ENCODE peak calls at places on chromosome 10, in seven cellular contexts. C is trophoblast cell, G is hepatocyte, B is neural progenitor cell, M is keratinocyte, Z is IMR-90, F is PC-3. I is an unnamed sample.

GRCh38 chr10:13349776-13350274 is 1.7 kb upstream of the SEPHS1 start:
- DNase-seq in C (no peak), G (peak; percentile 81), B (peak; percentile 47), M (no peak), Z (peak; percentile 54), F (peak; percentile 7), I (peak; percentile 96)

GRCh38 chr10:10044959-10045764 is 972.5 kb upstream of the CELF2 start:
- DNase-seq in C (no peak), G (no peak), B (no peak), M (no peak), Z (no peak), F (no peak), I (no peak)

GRCh38 chr10:72320676-72321247 is 34.0 kb downstream of the DNAJB12 start:
- DNase-seq in C (peak; percentile 94), G (peak; percentile 92), B (peak; percentile 67), M (peak; percentile 99), Z (peak; percentile 99), F (peak; percentile 88), I (peak; percentile 87)

GRCh38 chr10:29104661-29105369 is 184.1 kb upstream of the LYZL1 start:
- DNase-seq in C (no peak), G (no peak), B (no peak), M (no peak), Z (peak; percentile 16), F (peak; percentile 85), I (no peak)

GRCh38 chr10:112812571-112812970 is 137.5 kb upstream of the TCF7L2 start:
- DNase-seq in C (no peak), G (no peak), B (no peak), M (no peak), Z (no peak), F (no peak), I (no peak)

GRCh38 chr10:87750817-87751216 is 67.2 kb downstream of the ATAD1 start:
- DNase-seq in C (no peak), G (no peak), B (no peak), M (no peak), Z (no peak), F (no peak), I (no peak)

GRCh38 chr10:124906551-124907001 is 35.3 kb upstream of the ZRANB1 start:
- DNase-seq in C (peak; percentile 46), G (no peak), B (no peak), M (no peak), Z (peak; percentile 95), F (peak; percentile 17), I (no peak)

GRCh38 chr10:132555648-132556575 is 18.3 kb downstream of the INPP5A start:
- DNase-seq in C (no peak), G (no peak), B (no peak), M (no peak), Z (no peak), F (no peak), I (no peak)

GRCh38 chr10:3399756-3400155 is 227.2 kb upstream of the PITRM1 start:
- DNase-seq in C (peak; percentile 75), G (no peak), B (no peak), M (no peak), Z (peak; percentile 10), F (peak; percentile 29), I (no peak)

GRCh38 chr10:114680557-114681117 is 22.6 kb upstream of the ABLIM1 start:
- DNase-seq in C (no peak), G (no peak), B (no peak), M (no peak), Z (no peak), F (no peak), I (no peak)

GRCh38 chr10:69317175-69318086 is 39.1 kb downstream of the HK1 start:
- DNase-seq in C (peak; percentile 62), G (no peak), B (no peak), M (no peak), Z (no peak), F (peak; percentile 82), I (peak; percentile 62)

GRCh38 chr10:96697026-96697425 is 23.3 kb downstream of the PIK3AP1 start:
- DNase-seq in C (peak; percentile 40), G (no peak), B (no peak), M (no peak), Z (no peak), F (no peak), I (no peak)

GRCh38 chr10:77505431-77506334 is 131.9 kb downstream of the KCNMA1 start:
- DNase-seq in C (peak; percentile 61), G (peak; percentile 23), B (no peak), M (peak; percentile 71), Z (peak; percentile 91), F (peak; percentile 99), I (no peak)

GRCh38 chr10:65838811-65839210 is 1087.0 kb upstream of the LRRTM3 start:
- DNase-seq in C (no peak), G (no peak), B (no peak), M (no peak), Z (no peak), F (peak; percentile 74), I (no peak)

GRCh38 chr10:96238889-96239624 is 32.3 kb downstream of the BLNK start:
- DNase-seq in C (peak; percentile 35), G (no peak), B (no peak), M (no peak), Z (no peak), F (no peak), I (no peak)

GRCh38 chr10:104317195-104318095 is 20.8 kb downstream of the ITPRIP start:
- DNase-seq in C (peak; percentile 70), G (peak; percentile 39), B (no peak), M (no peak), Z (peak; percentile 81), F (peak; percentile 56), I (no peak)

GRCh38 chr10:113111900-113112853 is 162.1 kb downstream of the TCF7L2 start:
- DNase-seq in C (peak; percentile 59), G (no peak), B (no peak), M (no peak), Z (peak; percentile 47), F (no peak), I (no peak)

GRCh38 chr10:34223658-34224057 is 591.4 kb downstream of the PARD3 start:
- DNase-seq in C (no peak), G (no peak), B (no peak), M (no peak), Z (no peak), F (peak; percentile 35), I (no peak)

GRCh38 chr10:67883710-67884312 is 645 bp upstream of the SIRT1 start:
- DNase-seq in C (no peak), G (no peak), B (no peak), M (no peak), Z (no peak), F (no peak), I (no peak)

GRCh38 chr10:79490400-79491081 is 21.8 kb upstream of the EIF5AL1 start:
- DNase-seq in C (no peak), G (peak; percentile 41), B (no peak), M (no peak), Z (peak; percentile 57), F (peak; percentile 47), I (peak; percentile 35)

GRCh38 chr10:132408823-132409666 is 12.0 kb downstream of the PWWP2B start:
- DNase-seq in C (no peak), G (no peak), B (no peak), M (no peak), Z (no peak), F (no peak), I (no peak)

GRCh38 chr10:61135276-61135721 is 191.3 kb upstream of the RHOBTB1 start:
- DNase-seq in C (no peak), G (no peak), B (no peak), M (no peak), Z (no peak), F (no peak), I (no peak)
- H2AFZ ChIP-seq in C (no peak overlapping the region), G (no peak overlapping the region), B (no peak overlapping the region), M (no peak overlapping the region), Z (no peak overlapping the region), F (no peak overlapping the region), I (no peak overlapping the region)

GRCh38 chr10:37801557-37801956 is 55.9 kb downstream of the ZNF248 start:
- DNase-seq in C (no peak), G (no peak), B (no peak), M (no peak), Z (no peak), F (no peak), I (no peak)
- H3K9me3 ChIP-seq in C (peaks cover 9% of the 10 kb centered on the region), G (peaks cover 3% of the 10 kb centered on the region), B (peaks cover 49% of the 10 kb centered on the region), M (no peaks in the 10 kb centered on the region), Z (peaks cover 2% of the 10 kb centered on the region), F (peaks cover 23% of the 10 kb centered on the region), I (peaks cover 30% of the 10 kb centered on the region)

DNA sequence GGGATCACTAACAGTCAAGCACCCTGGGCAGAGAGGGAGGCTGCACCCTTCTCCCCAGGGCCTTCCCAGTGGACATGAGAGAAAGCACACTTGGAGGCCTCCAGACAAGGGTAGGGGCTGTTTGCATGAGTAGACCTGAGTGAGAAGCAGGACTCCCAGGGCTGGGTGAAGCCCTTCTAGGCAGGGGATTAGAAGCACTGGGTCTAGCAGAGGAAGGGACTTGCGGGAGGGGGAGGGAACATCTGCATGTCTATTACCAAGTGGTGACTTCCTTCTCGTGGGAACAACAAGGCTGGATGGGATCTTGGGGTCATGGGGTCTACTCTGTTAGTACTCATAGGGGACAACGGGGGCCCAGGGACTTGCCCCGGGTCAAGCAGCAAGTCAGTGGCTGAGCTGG is 67.8 kb downstream of the EMX2 start:
- DNase-seq in C (no peak), G (no peak), B (peak; percentile 8), M (no peak), Z (no peak), F (no peak), I (peak; percentile 36)
- H2AFZ ChIP-seq in C (no peak overlapping the region), G (no peak overlapping the region), B (peak overlapping the region; percentile 13), M (no peak overlapping the region), Z (no peak overlapping the region), F (no peak overlapping the region), I (no peak overlapping the region)

GRCh38 chr10:60877777-60878120 is 66.2 kb downstream of the RHOBTB1 start:
- DNase-seq in C (no peak), G (no peak), B (no peak), M (no peak), Z (no peak), F (peak; percentile 77), I (no peak)
- H3K9me3 ChIP-seq in C (no peaks in the 10 kb centered on the region), G (no peaks in the 10 kb centered on the region), B (no peaks in the 10 kb centered on the region), M (no peaks in the 10 kb centered on the region), Z (no peaks in the 10 kb centered on the region), F (no peaks in the 10 kb centered on the region), I (no peaks in the 10 kb centered on the region)

DNA sequence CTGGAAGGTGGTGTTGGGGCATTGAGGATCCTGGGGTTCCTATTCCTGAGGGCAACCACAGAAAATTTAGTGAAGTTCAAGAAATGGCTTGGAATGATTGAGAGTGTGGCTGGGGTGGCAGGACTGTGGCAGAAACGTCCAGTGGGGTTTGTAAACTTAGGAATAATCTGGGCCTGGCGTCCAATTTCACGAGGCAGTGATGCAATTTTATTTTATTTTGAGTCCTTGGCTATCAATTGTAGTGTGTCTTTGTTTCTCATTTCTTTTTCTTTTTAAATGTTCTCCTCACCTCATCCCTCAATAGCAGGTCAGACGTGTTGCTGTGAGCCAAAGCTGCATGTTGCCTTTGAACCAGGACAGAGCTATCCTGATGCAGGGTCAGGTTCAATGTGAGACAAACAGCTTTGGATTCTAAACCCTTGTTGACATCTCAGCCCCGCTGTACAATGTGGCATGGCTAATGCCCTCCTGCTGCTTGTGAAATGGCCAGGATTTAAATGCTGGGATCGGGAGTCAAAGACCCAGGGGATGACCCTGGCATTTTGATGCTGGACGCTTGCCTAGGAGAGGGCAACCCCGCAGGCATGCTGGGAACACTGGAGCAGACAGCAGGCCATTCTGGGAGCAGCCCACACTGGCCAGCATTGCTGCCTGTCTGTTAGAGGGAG is 64.8 kb downstream of the RBM20 start:
- DNase-seq in C (no peak), G (no peak), B (peak; percentile 18), M (no peak), Z (no peak), F (no peak), I (no peak)
- H2AFZ ChIP-seq in C (no peak overlapping the region), G (no peak overlapping the region), B (no peak overlapping the region), M (no peak overlapping the region), Z (no peak overlapping the region), F (no peak overlapping the region), I (no peak overlapping the region)